ENCODE peak calls at places on chromosomes 12 and 14, in nine cellular contexts. One of them, this sample, is unnamed. For H3K4me1, the result is how much of the 10 kb centered on the place peaks cover.

GRCh38 chr14:101118746-101119610 is 215.5 kb upstream of the RTL1 start:
- DNase-seq in cardiac muscle cell: no peak
- DNase-seq in IMR-90: no peak
- DNase-seq in colonic mucosa: no peak
- DNase-seq in stomach: peak
- DNase-seq in Peyer's patch: peak
- DNase-seq in CD8-positive, alpha-beta T cell: no peak
- DNase-seq in spleen: peak
- DNase-seq in testis: peak
- DNase-seq in this sample: no peak

GRCh38 chr12:46608431-46609280 is 217.1 kb downstream of the SLC38A4 start:
- DNase-seq in cardiac muscle cell: no peak
- DNase-seq in IMR-90: peak
- DNase-seq in colonic mucosa: no peak
- DNase-seq in stomach: no peak
- DNase-seq in Peyer's patch: no peak
- DNase-seq in CD8-positive, alpha-beta T cell: no peak
- DNase-seq in spleen: no peak
- DNase-seq in testis: no peak
- DNase-seq in this sample: no peak

GRCh38 chr12:91272456-91273063 is 89.9 kb upstream of the DCN start:
- DNase-seq in cardiac muscle cell: no peak
- DNase-seq in IMR-90: no peak
- DNase-seq in colonic mucosa: no peak
- DNase-seq in stomach: peak
- DNase-seq in Peyer's patch: no peak
- DNase-seq in CD8-positive, alpha-beta T cell: no peak
- DNase-seq in spleen: no peak
- DNase-seq in testis: peak
- DNase-seq in this sample: no peak

GRCh38 chr14:55126089-55126488 is 3.0 kb upstream of the LGALS3 start:
- DNase-seq in cardiac muscle cell: no peak
- DNase-seq in IMR-90: no peak
- DNase-seq in colonic mucosa: peak
- DNase-seq in stomach: no peak
- DNase-seq in Peyer's patch: no peak
- DNase-seq in CD8-positive, alpha-beta T cell: no peak
- DNase-seq in spleen: no peak
- DNase-seq in testis: no peak
- DNase-seq in this sample: no peak

GRCh38 chr14:106506901-106507305 is 980.5 kb downstream of the TMEM121 start:
- DNase-seq in cardiac muscle cell: no peak
- DNase-seq in IMR-90: no peak
- DNase-seq in colonic mucosa: peak
- DNase-seq in stomach: no peak
- DNase-seq in Peyer's patch: peak
- DNase-seq in CD8-positive, alpha-beta T cell: peak
- DNase-seq in spleen: no peak
- DNase-seq in testis: no peak
- DNase-seq in this sample: no peak

GRCh38 chr12:98973395-98973794 is 328.3 kb downstream of the APAF1 start:
- DNase-seq in cardiac muscle cell: no peak
- DNase-seq in IMR-90: no peak
- DNase-seq in colonic mucosa: no peak
- DNase-seq in stomach: no peak
- DNase-seq in Peyer's patch: no peak
- DNase-seq in CD8-positive, alpha-beta T cell: no peak
- DNase-seq in spleen: no peak
- DNase-seq in testis: no peak
- DNase-seq in this sample: no peak

GRCh38 chr12:68451261-68452091 is 119.3 kb upstream of the MDM1 start:
- DNase-seq in cardiac muscle cell: no peak
- DNase-seq in IMR-90: peak
- DNase-seq in colonic mucosa: peak
- DNase-seq in stomach: peak
- DNase-seq in Peyer's patch: peak
- DNase-seq in CD8-positive, alpha-beta T cell: no peak
- DNase-seq in spleen: no peak
- DNase-seq in testis: peak
- DNase-seq in this sample: no peak

GRCh38 chr14:99047436-99048110 is 224.4 kb downstream of the BCL11B start:
- DNase-seq in cardiac muscle cell: no peak
- DNase-seq in IMR-90: no peak
- DNase-seq in colonic mucosa: no peak
- DNase-seq in stomach: no peak
- DNase-seq in Peyer's patch: no peak
- DNase-seq in CD8-positive, alpha-beta T cell: no peak
- DNase-seq in spleen: no peak
- DNase-seq in testis: no peak
- DNase-seq in this sample: no peak

GRCh38 chr12:10771132-10771733 is 31.2 kb downstream of the TAS2R7 start:
- DNase-seq in cardiac muscle cell: peak
- DNase-seq in IMR-90: peak
- DNase-seq in colonic mucosa: no peak
- DNase-seq in stomach: no peak
- DNase-seq in Peyer's patch: no peak
- DNase-seq in CD8-positive, alpha-beta T cell: no peak
- DNase-seq in spleen: no peak
- DNase-seq in testis: no peak
- DNase-seq in this sample: no peak

GRCh38 chr12:16008442-16008841 is 97.3 kb downstream of the DERA start:
- DNase-seq in cardiac muscle cell: no peak
- DNase-seq in IMR-90: peak
- DNase-seq in colonic mucosa: no peak
- DNase-seq in stomach: no peak
- DNase-seq in Peyer's patch: no peak
- DNase-seq in CD8-positive, alpha-beta T cell: no peak
- DNase-seq in spleen: no peak
- DNase-seq in testis: no peak
- DNase-seq in this sample: no peak

GRCh38 chr12:113152196-113152834 is 2.8 kb downstream of the CFAP73 start:
- DNase-seq in cardiac muscle cell: no peak
- DNase-seq in IMR-90: no peak
- DNase-seq in colonic mucosa: no peak
- DNase-seq in stomach: no peak
- DNase-seq in Peyer's patch: no peak
- DNase-seq in CD8-positive, alpha-beta T cell: no peak
- DNase-seq in spleen: no peak
- DNase-seq in testis: no peak
- DNase-seq in this sample: no peak

GRCh38 chr12:120399531-120399930 is 30.6 kb upstream of the MSI1 start:
- DNase-seq in cardiac muscle cell: no peak
- DNase-seq in IMR-90: peak
- DNase-seq in colonic mucosa: no peak
- DNase-seq in stomach: no peak
- DNase-seq in Peyer's patch: no peak
- DNase-seq in CD8-positive, alpha-beta T cell: no peak
- DNase-seq in spleen: no peak
- DNase-seq in testis: no peak
- DNase-seq in this sample: no peak

GRCh38 chr14:55585854-55586253 is 5.8 kb downstream of the KTN1 start:
- DNase-seq in cardiac muscle cell: no peak
- DNase-seq in IMR-90: peak
- DNase-seq in colonic mucosa: no peak
- DNase-seq in stomach: no peak
- DNase-seq in Peyer's patch: no peak
- DNase-seq in CD8-positive, alpha-beta T cell: no peak
- DNase-seq in spleen: no peak
- DNase-seq in testis: no peak
- DNase-seq in this sample: no peak

GRCh38 chr14:33509927-33510535 is 440.8 kb downstream of the EGLN3 start:
- DNase-seq in cardiac muscle cell: no peak
- DNase-seq in IMR-90: no peak
- DNase-seq in colonic mucosa: no peak
- DNase-seq in stomach: no peak
- DNase-seq in Peyer's patch: no peak
- DNase-seq in CD8-positive, alpha-beta T cell: no peak
- DNase-seq in spleen: no peak
- DNase-seq in testis: no peak
- DNase-seq in this sample: no peak

GRCh38 chr12:120538281-120539156 is 4.4 kb downstream of the RNF10 start:
- DNase-seq in cardiac muscle cell: peak
- DNase-seq in IMR-90: peak
- DNase-seq in colonic mucosa: peak
- DNase-seq in stomach: peak
- DNase-seq in Peyer's patch: no peak
- DNase-seq in CD8-positive, alpha-beta T cell: no peak
- DNase-seq in spleen: peak
- DNase-seq in testis: no peak
- DNase-seq in this sample: peak

GRCh38 chr14:90809530-90810312 is 6.5 kb downstream of the TTC7B start:
- DNase-seq in cardiac muscle cell: no peak
- DNase-seq in IMR-90: no peak
- DNase-seq in colonic mucosa: no peak
- DNase-seq in stomach: no peak
- DNase-seq in Peyer's patch: no peak
- DNase-seq in CD8-positive, alpha-beta T cell: no peak
- DNase-seq in spleen: no peak
- DNase-seq in testis: no peak
- DNase-seq in this sample: no peak

GRCh38 chr12:10967409-10967808 is 19.3 kb downstream of the TAS2R50 start:
- DNase-seq in cardiac muscle cell: no peak
- DNase-seq in IMR-90: peak
- DNase-seq in colonic mucosa: no peak
- DNase-seq in stomach: no peak
- DNase-seq in Peyer's patch: no peak
- DNase-seq in CD8-positive, alpha-beta T cell: no peak
- DNase-seq in spleen: no peak
- DNase-seq in testis: no peak
- DNase-seq in this sample: no peak

GRCh38 chr12:44509471-44509870 is 366.6 kb downstream of the NELL2 start:
- DNase-seq in cardiac muscle cell: no peak
- DNase-seq in IMR-90: no peak
- DNase-seq in colonic mucosa: no peak
- DNase-seq in stomach: no peak
- DNase-seq in Peyer's patch: no peak
- DNase-seq in CD8-positive, alpha-beta T cell: no peak
- DNase-seq in spleen: no peak
- DNase-seq in testis: no peak
- DNase-seq in this sample: no peak

GRCh38 chr12:66633676-66634075 is 45.2 kb downstream of the GRIP1 start:
- DNase-seq in cardiac muscle cell: no peak
- DNase-seq in IMR-90: no peak
- DNase-seq in colonic mucosa: no peak
- DNase-seq in stomach: no peak
- DNase-seq in Peyer's patch: no peak
- DNase-seq in CD8-positive, alpha-beta T cell: no peak
- DNase-seq in spleen: no peak
- DNase-seq in testis: no peak
- DNase-seq in this sample: no peak

GRCh38 chr14:52265248-52265647 is 2.2 kb upstream of the PTGDR start:
- DNase-seq in cardiac muscle cell: no peak
- DNase-seq in IMR-90: no peak
- DNase-seq in colonic mucosa: no peak
- DNase-seq in stomach: no peak
- DNase-seq in Peyer's patch: no peak
- DNase-seq in CD8-positive, alpha-beta T cell: no peak
- DNase-seq in spleen: no peak
- DNase-seq in testis: no peak
- DNase-seq in this sample: no peak
- H3K4me1 ChIP-seq in cardiac muscle cell: under half
- H3K4me1 ChIP-seq in IMR-90: under half
- H3K4me1 ChIP-seq in colonic mucosa: under half
- H3K4me1 ChIP-seq in stomach: under half
- H3K4me1 ChIP-seq in Peyer's patch: under half
- H3K4me1 ChIP-seq in CD8-positive, alpha-beta T cell: under half
- H3K4me1 ChIP-seq in spleen: under half
- H3K4me1 ChIP-seq in testis: under half
- H3K4me1 ChIP-seq in this sample: under half

GRCh38 chr14:82412545-82412944 is 878.9 kb upstream of the SEL1L start:
- DNase-seq in cardiac muscle cell: no peak
- DNase-seq in IMR-90: no peak
- DNase-seq in colonic mucosa: no peak
- DNase-seq in stomach: no peak
- DNase-seq in Peyer's patch: no peak
- DNase-seq in CD8-positive, alpha-beta T cell: no peak
- DNase-seq in spleen: no peak
- DNase-seq in testis: no peak
- DNase-seq in this sample: no peak
- H3K27ac ChIP-seq in cardiac muscle cell: no peak
- H3K27ac ChIP-seq in IMR-90: no peak
- H3K27ac ChIP-seq in colonic mucosa: no peak
- H3K27ac ChIP-seq in stomach: no peak
- H3K27ac ChIP-seq in Peyer's patch: no peak
- H3K27ac ChIP-seq in CD8-positive, alpha-beta T cell: no peak
- H3K27ac ChIP-seq in spleen: no peak
- H3K27ac ChIP-seq in testis: no peak
- H3K27ac ChIP-seq in this sample: no peak

DNA sequence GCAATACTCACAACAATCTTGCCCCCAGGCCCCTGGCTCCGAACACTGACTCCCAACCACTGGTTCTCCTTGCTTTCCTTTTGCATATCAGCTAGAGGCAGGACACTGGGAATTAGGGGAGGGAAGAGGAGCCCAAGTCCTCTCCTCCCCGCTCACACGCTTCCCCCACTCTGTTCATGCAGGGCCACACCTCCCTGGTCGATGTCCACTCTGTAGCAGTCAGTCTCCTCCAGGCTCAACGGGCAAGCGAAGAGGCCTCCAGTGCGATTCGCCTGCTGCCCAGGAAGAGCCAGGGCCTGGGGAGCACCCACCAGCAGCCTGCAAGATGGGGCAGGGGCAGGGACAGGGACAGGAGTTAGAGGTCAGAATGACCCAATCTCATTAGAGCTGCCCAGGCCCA is 4.8 kb downstream of the ITGA7 start:
- DNase-seq in cardiac muscle cell: no peak
- DNase-seq in IMR-90: no peak
- DNase-seq in colonic mucosa: no peak
- DNase-seq in stomach: no peak
- DNase-seq in Peyer's patch: no peak
- DNase-seq in CD8-positive, alpha-beta T cell: no peak
- DNase-seq in spleen: peak
- DNase-seq in testis: no peak
- DNase-seq in this sample: no peak
- TF ChIP-seq CTCF in cardiac muscle cell: no peak
- TF ChIP-seq CTCF in IMR-90: no peak
- TF ChIP-seq CTCF in colonic mucosa: no peak
- TF ChIP-seq CTCF in stomach: no peak
- TF ChIP-seq CTCF in Peyer's patch: no peak
- TF ChIP-seq CTCF in CD8-positive, alpha-beta T cell: no peak
- TF ChIP-seq CTCF in spleen: no peak
- TF ChIP-seq CTCF in testis: no peak
- TF ChIP-seq CTCF in this sample: no peak

DNA sequence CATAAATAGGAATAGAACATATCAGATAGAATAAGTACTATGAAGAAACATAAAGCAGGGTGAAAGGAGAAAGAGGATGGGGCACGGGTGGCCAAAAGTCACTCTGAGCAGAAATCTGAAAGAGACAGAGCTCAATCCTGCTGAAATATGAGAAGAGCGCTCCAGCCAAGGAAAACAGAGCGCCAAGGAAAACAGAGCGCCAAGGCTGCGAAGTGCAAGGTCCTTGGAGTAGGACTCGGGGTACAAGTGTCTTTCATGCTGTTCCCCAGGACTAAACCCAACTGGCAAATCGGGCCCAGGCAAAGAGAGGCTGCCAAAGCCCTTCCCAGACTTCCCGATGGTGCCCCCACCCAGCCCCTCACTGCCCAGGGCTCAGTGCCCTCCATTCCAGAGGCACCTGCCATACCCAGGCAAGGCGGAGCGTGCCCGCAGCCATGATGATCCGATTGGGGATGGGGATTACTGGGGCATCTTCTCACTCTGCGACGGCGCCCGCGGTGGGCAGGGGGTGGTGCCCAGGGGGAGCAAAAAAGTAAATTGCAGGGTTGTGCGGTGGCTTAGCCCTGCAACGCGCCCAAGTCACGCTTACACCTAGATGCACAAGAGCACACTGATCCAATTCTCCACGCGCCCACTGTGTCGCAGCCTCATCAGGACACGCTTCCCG is 1.7 kb downstream of the LTBP2 start:
- DNase-seq in cardiac muscle cell: no peak
- DNase-seq in IMR-90: no peak
- DNase-seq in colonic mucosa: no peak
- DNase-seq in stomach: no peak
- DNase-seq in Peyer's patch: no peak
- DNase-seq in CD8-positive, alpha-beta T cell: no peak
- DNase-seq in spleen: no peak
- DNase-seq in testis: no peak
- DNase-seq in this sample: no peak
- H3K4me1 ChIP-seq in cardiac muscle cell: under half
- H3K4me1 ChIP-seq in IMR-90: under half
- H3K4me1 ChIP-seq in colonic mucosa: under half
- H3K4me1 ChIP-seq in stomach: under half
- H3K4me1 ChIP-seq in Peyer's patch: under half
- H3K4me1 ChIP-seq in CD8-positive, alpha-beta T cell: under half
- H3K4me1 ChIP-seq in spleen: under half
- H3K4me1 ChIP-seq in testis: under half
- H3K4me1 ChIP-seq in this sample: under half

This sample was measured in pancreas.